ENCODE peak calls at places on chromosome 19, in ten cellular contexts. One of them, this sample, is unnamed.

GRCh38 chr19:55940306-55940705 is 7.3 kb upstream of the NLRP8 start:
- DNase-seq in retinal pigment epithelial cell: no peak
- DNase-seq in cardiac muscle cell: no peak
- DNase-seq in stimulated activated CD4-positive, alpha-beta T cell treated with anti-CD3 and anti-CD28 coated beads, Interleukin-2, amount 100 ng/mL, for 48 hours: no peak
- DNase-seq in ecto neural progenitor cell: no peak
- DNase-seq in neural crest cell: no peak
- DNase-seq in stimulated activated effector memory CD8-positive, alpha-beta T cell treated with anti-CD3 and anti-CD28 coated beads, Interleukin-12 subunit alpha, Interleukin-12 subunit beta, amount 100 ng/mL, for 72 hours: no peak
- DNase-seq in ovary: no peak
- DNase-seq in tibial nerve: no peak
- DNase-seq in upper lobe of right lung: no peak
- DNase-seq in this sample: no peak

GRCh38 chr19:49932731-49933131 is 3.4 kb upstream of the NUP62 start:
- DNase-seq in retinal pigment epithelial cell: no peak
- DNase-seq in cardiac muscle cell: no peak
- DNase-seq in stimulated activated CD4-positive, alpha-beta T cell treated with anti-CD3 and anti-CD28 coated beads, Interleukin-2, amount 100 ng/mL, for 48 hours: no peak
- DNase-seq in ecto neural progenitor cell: no peak
- DNase-seq in neural crest cell: no peak
- DNase-seq in stimulated activated effector memory CD8-positive, alpha-beta T cell treated with anti-CD3 and anti-CD28 coated beads, Interleukin-12 subunit alpha, Interleukin-12 subunit beta, amount 100 ng/mL, for 72 hours: no peak
- DNase-seq in ovary: no peak
- DNase-seq in tibial nerve: no peak
- DNase-seq in upper lobe of right lung: no peak
- DNase-seq in this sample: no peak

GRCh38 chr19:4052993-4053422 is 13.7 kb downstream of the ZBTB7A start:
- DNase-seq in retinal pigment epithelial cell: no peak
- DNase-seq in cardiac muscle cell: no peak
- DNase-seq in stimulated activated CD4-positive, alpha-beta T cell treated with anti-CD3 and anti-CD28 coated beads, Interleukin-2, amount 100 ng/mL, for 48 hours: no peak
- DNase-seq in ecto neural progenitor cell: no peak
- DNase-seq in neural crest cell: no peak
- DNase-seq in stimulated activated effector memory CD8-positive, alpha-beta T cell treated with anti-CD3 and anti-CD28 coated beads, Interleukin-12 subunit alpha, Interleukin-12 subunit beta, amount 100 ng/mL, for 72 hours: no peak
- DNase-seq in ovary: no peak
- DNase-seq in tibial nerve: no peak
- DNase-seq in upper lobe of right lung: peak
- DNase-seq in this sample: peak

GRCh38 chr19:54325194-54325621 is 12.2 kb upstream of the LILRA5 start:
- DNase-seq in retinal pigment epithelial cell: no peak
- DNase-seq in cardiac muscle cell: peak
- DNase-seq in stimulated activated CD4-positive, alpha-beta T cell treated with anti-CD3 and anti-CD28 coated beads, Interleukin-2, amount 100 ng/mL, for 48 hours: peak
- DNase-seq in ecto neural progenitor cell: no peak
- DNase-seq in neural crest cell: peak
- DNase-seq in stimulated activated effector memory CD8-positive, alpha-beta T cell treated with anti-CD3 and anti-CD28 coated beads, Interleukin-12 subunit alpha, Interleukin-12 subunit beta, amount 100 ng/mL, for 72 hours: peak
- DNase-seq in ovary: no peak
- DNase-seq in tibial nerve: peak
- DNase-seq in upper lobe of right lung: peak
- DNase-seq in this sample: peak

GRCh38 chr19:35114656-35115537 is 726 bp upstream of the FXYD3 start:
- DNase-seq in retinal pigment epithelial cell: no peak
- DNase-seq in cardiac muscle cell: peak
- DNase-seq in stimulated activated CD4-positive, alpha-beta T cell treated with anti-CD3 and anti-CD28 coated beads, Interleukin-2, amount 100 ng/mL, for 48 hours: peak
- DNase-seq in ecto neural progenitor cell: peak
- DNase-seq in neural crest cell: peak
- DNase-seq in stimulated activated effector memory CD8-positive, alpha-beta T cell treated with anti-CD3 and anti-CD28 coated beads, Interleukin-12 subunit alpha, Interleukin-12 subunit beta, amount 100 ng/mL, for 72 hours: peak
- DNase-seq in ovary: peak
- DNase-seq in tibial nerve: peak
- DNase-seq in upper lobe of right lung: peak
- DNase-seq in this sample: peak

GRCh38 chr19:29942404-29943261 is 594 bp downstream of the URI1 start:
- DNase-seq in retinal pigment epithelial cell: no peak
- DNase-seq in cardiac muscle cell: peak
- DNase-seq in stimulated activated CD4-positive, alpha-beta T cell treated with anti-CD3 and anti-CD28 coated beads, Interleukin-2, amount 100 ng/mL, for 48 hours: peak
- DNase-seq in ecto neural progenitor cell: peak
- DNase-seq in neural crest cell: peak
- DNase-seq in stimulated activated effector memory CD8-positive, alpha-beta T cell treated with anti-CD3 and anti-CD28 coated beads, Interleukin-12 subunit alpha, Interleukin-12 subunit beta, amount 100 ng/mL, for 72 hours: peak
- DNase-seq in ovary: peak
- DNase-seq in tibial nerve: peak
- DNase-seq in upper lobe of right lung: peak
- DNase-seq in this sample: peak

GRCh38 chr19:13172335-13173128 is 22.3 kb downstream of the IER2 start:
- DNase-seq in retinal pigment epithelial cell: peak
- DNase-seq in cardiac muscle cell: peak
- DNase-seq in stimulated activated CD4-positive, alpha-beta T cell treated with anti-CD3 and anti-CD28 coated beads, Interleukin-2, amount 100 ng/mL, for 48 hours: peak
- DNase-seq in ecto neural progenitor cell: no peak
- DNase-seq in neural crest cell: no peak
- DNase-seq in stimulated activated effector memory CD8-positive, alpha-beta T cell treated with anti-CD3 and anti-CD28 coated beads, Interleukin-12 subunit alpha, Interleukin-12 subunit beta, amount 100 ng/mL, for 72 hours: peak
- DNase-seq in ovary: peak
- DNase-seq in tibial nerve: peak
- DNase-seq in upper lobe of right lung: peak
- DNase-seq in this sample: peak

GRCh38 chr19:17398902-17399527 is 5.0 kb upstream of the CCDC194 start:
- DNase-seq in retinal pigment epithelial cell: no peak
- DNase-seq in cardiac muscle cell: no peak
- DNase-seq in stimulated activated CD4-positive, alpha-beta T cell treated with anti-CD3 and anti-CD28 coated beads, Interleukin-2, amount 100 ng/mL, for 48 hours: no peak
- DNase-seq in ecto neural progenitor cell: no peak
- DNase-seq in neural crest cell: no peak
- DNase-seq in stimulated activated effector memory CD8-positive, alpha-beta T cell treated with anti-CD3 and anti-CD28 coated beads, Interleukin-12 subunit alpha, Interleukin-12 subunit beta, amount 100 ng/mL, for 72 hours: no peak
- DNase-seq in ovary: no peak
- DNase-seq in tibial nerve: no peak
- DNase-seq in upper lobe of right lung: no peak
- DNase-seq in this sample: no peak

GRCh38 chr19:15332311-15332996 is at the start of gene BRD4:
- DNase-seq in retinal pigment epithelial cell: no peak
- DNase-seq in cardiac muscle cell: peak
- DNase-seq in stimulated activated CD4-positive, alpha-beta T cell treated with anti-CD3 and anti-CD28 coated beads, Interleukin-2, amount 100 ng/mL, for 48 hours: peak
- DNase-seq in ecto neural progenitor cell: peak
- DNase-seq in neural crest cell: peak
- DNase-seq in stimulated activated effector memory CD8-positive, alpha-beta T cell treated with anti-CD3 and anti-CD28 coated beads, Interleukin-12 subunit alpha, Interleukin-12 subunit beta, amount 100 ng/mL, for 72 hours: peak
- DNase-seq in ovary: peak
- DNase-seq in tibial nerve: peak
- DNase-seq in upper lobe of right lung: peak
- DNase-seq in this sample: peak

GRCh38 chr19:54188224-54188871 is 1.0 kb downstream of the MBOAT7 start:
- DNase-seq in retinal pigment epithelial cell: no peak
- DNase-seq in cardiac muscle cell: peak
- DNase-seq in stimulated activated CD4-positive, alpha-beta T cell treated with anti-CD3 and anti-CD28 coated beads, Interleukin-2, amount 100 ng/mL, for 48 hours: peak
- DNase-seq in ecto neural progenitor cell: no peak
- DNase-seq in neural crest cell: no peak
- DNase-seq in stimulated activated effector memory CD8-positive, alpha-beta T cell treated with anti-CD3 and anti-CD28 coated beads, Interleukin-12 subunit alpha, Interleukin-12 subunit beta, amount 100 ng/mL, for 72 hours: no peak
- DNase-seq in ovary: no peak
- DNase-seq in tibial nerve: no peak
- DNase-seq in upper lobe of right lung: peak
- DNase-seq in this sample: no peak

GRCh38 chr19:3046621-3047306 is 15.5 kb downstream of the TLE5 start:
- DNase-seq in retinal pigment epithelial cell: no peak
- DNase-seq in cardiac muscle cell: peak
- DNase-seq in stimulated activated CD4-positive, alpha-beta T cell treated with anti-CD3 and anti-CD28 coated beads, Interleukin-2, amount 100 ng/mL, for 48 hours: no peak
- DNase-seq in ecto neural progenitor cell: no peak
- DNase-seq in neural crest cell: no peak
- DNase-seq in stimulated activated effector memory CD8-positive, alpha-beta T cell treated with anti-CD3 and anti-CD28 coated beads, Interleukin-12 subunit alpha, Interleukin-12 subunit beta, amount 100 ng/mL, for 72 hours: no peak
- DNase-seq in ovary: peak
- DNase-seq in tibial nerve: peak
- DNase-seq in upper lobe of right lung: no peak
- DNase-seq in this sample: peak

GRCh38 chr19:8610041-8610927 is at the start of gene ADAMTS10:
- DNase-seq in retinal pigment epithelial cell: no peak
- DNase-seq in cardiac muscle cell: peak
- DNase-seq in stimulated activated CD4-positive, alpha-beta T cell treated with anti-CD3 and anti-CD28 coated beads, Interleukin-2, amount 100 ng/mL, for 48 hours: peak
- DNase-seq in ecto neural progenitor cell: peak
- DNase-seq in neural crest cell: peak
- DNase-seq in stimulated activated effector memory CD8-positive, alpha-beta T cell treated with anti-CD3 and anti-CD28 coated beads, Interleukin-12 subunit alpha, Interleukin-12 subunit beta, amount 100 ng/mL, for 72 hours: no peak
- DNase-seq in ovary: peak
- DNase-seq in tibial nerve: peak
- DNase-seq in upper lobe of right lung: no peak
- DNase-seq in this sample: no peak

GRCh38 chr19:45526143-45526542 is 18.9 kb downstream of the VASP start:
- DNase-seq in retinal pigment epithelial cell: no peak
- DNase-seq in cardiac muscle cell: peak
- DNase-seq in stimulated activated CD4-positive, alpha-beta T cell treated with anti-CD3 and anti-CD28 coated beads, Interleukin-2, amount 100 ng/mL, for 48 hours: no peak
- DNase-seq in ecto neural progenitor cell: peak
- DNase-seq in neural crest cell: peak
- DNase-seq in stimulated activated effector memory CD8-positive, alpha-beta T cell treated with anti-CD3 and anti-CD28 coated beads, Interleukin-12 subunit alpha, Interleukin-12 subunit beta, amount 100 ng/mL, for 72 hours: no peak
- DNase-seq in ovary: peak
- DNase-seq in tibial nerve: peak
- DNase-seq in upper lobe of right lung: peak
- DNase-seq in this sample: peak

GRCh38 chr19:17025361-17025760 is 1.2 kb downstream of the CPAMD8 start:
- DNase-seq in retinal pigment epithelial cell: no peak
- DNase-seq in cardiac muscle cell: no peak
- DNase-seq in stimulated activated CD4-positive, alpha-beta T cell treated with anti-CD3 and anti-CD28 coated beads, Interleukin-2, amount 100 ng/mL, for 48 hours: no peak
- DNase-seq in ecto neural progenitor cell: no peak
- DNase-seq in neural crest cell: no peak
- DNase-seq in stimulated activated effector memory CD8-positive, alpha-beta T cell treated with anti-CD3 and anti-CD28 coated beads, Interleukin-12 subunit alpha, Interleukin-12 subunit beta, amount 100 ng/mL, for 72 hours: no peak
- DNase-seq in ovary: no peak
- DNase-seq in tibial nerve: no peak
- DNase-seq in upper lobe of right lung: no peak
- DNase-seq in this sample: no peak

GRCh38 chr19:55179570-55180484 is at the start of gene SYT5:
- DNase-seq in retinal pigment epithelial cell: no peak
- DNase-seq in cardiac muscle cell: peak
- DNase-seq in stimulated activated CD4-positive, alpha-beta T cell treated with anti-CD3 and anti-CD28 coated beads, Interleukin-2, amount 100 ng/mL, for 48 hours: peak
- DNase-seq in ecto neural progenitor cell: peak
- DNase-seq in neural crest cell: peak
- DNase-seq in stimulated activated effector memory CD8-positive, alpha-beta T cell treated with anti-CD3 and anti-CD28 coated beads, Interleukin-12 subunit alpha, Interleukin-12 subunit beta, amount 100 ng/mL, for 72 hours: peak
- DNase-seq in ovary: peak
- DNase-seq in tibial nerve: no peak
- DNase-seq in upper lobe of right lung: no peak
- DNase-seq in this sample: no peak

GRCh38 chr19:662207-662961 is 630 bp downstream of the RNF126 start:
- DNase-seq in retinal pigment epithelial cell: no peak
- DNase-seq in cardiac muscle cell: peak
- DNase-seq in stimulated activated CD4-positive, alpha-beta T cell treated with anti-CD3 and anti-CD28 coated beads, Interleukin-2, amount 100 ng/mL, for 48 hours: peak
- DNase-seq in ecto neural progenitor cell: no peak
- DNase-seq in neural crest cell: no peak
- DNase-seq in stimulated activated effector memory CD8-positive, alpha-beta T cell treated with anti-CD3 and anti-CD28 coated beads, Interleukin-12 subunit alpha, Interleukin-12 subunit beta, amount 100 ng/mL, for 72 hours: peak
- DNase-seq in ovary: no peak
- DNase-seq in tibial nerve: no peak
- DNase-seq in upper lobe of right lung: peak
- DNase-seq in this sample: no peak

GRCh38 chr19:52527134-52527953 is at the start of gene ZNF808:
- DNase-seq in retinal pigment epithelial cell: peak
- DNase-seq in cardiac muscle cell: peak
- DNase-seq in stimulated activated CD4-positive, alpha-beta T cell treated with anti-CD3 and anti-CD28 coated beads, Interleukin-2, amount 100 ng/mL, for 48 hours: peak
- DNase-seq in ecto neural progenitor cell: peak
- DNase-seq in neural crest cell: peak
- DNase-seq in stimulated activated effector memory CD8-positive, alpha-beta T cell treated with anti-CD3 and anti-CD28 coated beads, Interleukin-12 subunit alpha, Interleukin-12 subunit beta, amount 100 ng/mL, for 72 hours: peak
- DNase-seq in ovary: peak
- DNase-seq in tibial nerve: peak
- DNase-seq in upper lobe of right lung: peak
- DNase-seq in this sample: peak

GRCh38 chr19:46299695-46300094 is 2.9 kb downstream of the HIF3A start:
- DNase-seq in retinal pigment epithelial cell: no peak
- DNase-seq in cardiac muscle cell: peak
- DNase-seq in stimulated activated CD4-positive, alpha-beta T cell treated with anti-CD3 and anti-CD28 coated beads, Interleukin-2, amount 100 ng/mL, for 48 hours: no peak
- DNase-seq in ecto neural progenitor cell: no peak
- DNase-seq in neural crest cell: no peak
- DNase-seq in stimulated activated effector memory CD8-positive, alpha-beta T cell treated with anti-CD3 and anti-CD28 coated beads, Interleukin-12 subunit alpha, Interleukin-12 subunit beta, amount 100 ng/mL, for 72 hours: no peak
- DNase-seq in ovary: peak
- DNase-seq in tibial nerve: no peak
- DNase-seq in upper lobe of right lung: peak
- DNase-seq in this sample: no peak

GRCh38 chr19:2076481-2077082 is 19.5 kb downstream of the MOB3A start:
- DNase-seq in retinal pigment epithelial cell: no peak
- DNase-seq in cardiac muscle cell: no peak
- DNase-seq in stimulated activated CD4-positive, alpha-beta T cell treated with anti-CD3 and anti-CD28 coated beads, Interleukin-2, amount 100 ng/mL, for 48 hours: no peak
- DNase-seq in ecto neural progenitor cell: no peak
- DNase-seq in neural crest cell: no peak
- DNase-seq in stimulated activated effector memory CD8-positive, alpha-beta T cell treated with anti-CD3 and anti-CD28 coated beads, Interleukin-12 subunit alpha, Interleukin-12 subunit beta, amount 100 ng/mL, for 72 hours: no peak
- DNase-seq in ovary: no peak
- DNase-seq in tibial nerve: no peak
- DNase-seq in upper lobe of right lung: no peak
- DNase-seq in this sample: no peak

GRCh38 chr19:19113040-19113541 is 25.2 kb downstream of the TMEM161A start:
- DNase-seq in retinal pigment epithelial cell: no peak
- DNase-seq in cardiac muscle cell: peak
- DNase-seq in stimulated activated CD4-positive, alpha-beta T cell treated with anti-CD3 and anti-CD28 coated beads, Interleukin-2, amount 100 ng/mL, for 48 hours: no peak
- DNase-seq in ecto neural progenitor cell: peak
- DNase-seq in neural crest cell: no peak
- DNase-seq in stimulated activated effector memory CD8-positive, alpha-beta T cell treated with anti-CD3 and anti-CD28 coated beads, Interleukin-12 subunit alpha, Interleukin-12 subunit beta, amount 100 ng/mL, for 72 hours: no peak
- DNase-seq in ovary: no peak
- DNase-seq in tibial nerve: no peak
- DNase-seq in upper lobe of right lung: no peak
- DNase-seq in this sample: no peak

GRCh38 chr19:34772697-34773554 is at the start of gene ZNF599:
- DNase-seq in retinal pigment epithelial cell: peak
- DNase-seq in cardiac muscle cell: peak
- DNase-seq in stimulated activated CD4-positive, alpha-beta T cell treated with anti-CD3 and anti-CD28 coated beads, Interleukin-2, amount 100 ng/mL, for 48 hours: peak
- DNase-seq in ecto neural progenitor cell: peak
- DNase-seq in neural crest cell: peak
- DNase-seq in stimulated activated effector memory CD8-positive, alpha-beta T cell treated with anti-CD3 and anti-CD28 coated beads, Interleukin-12 subunit alpha, Interleukin-12 subunit beta, amount 100 ng/mL, for 72 hours: peak
- DNase-seq in ovary: peak
- DNase-seq in tibial nerve: peak
- DNase-seq in upper lobe of right lung: peak
- DNase-seq in this sample: peak

GRCh38 chr19:23055946-23056345 is 53.0 kb upstream of the ZNF728 start:
- DNase-seq in retinal pigment epithelial cell: no peak
- DNase-seq in cardiac muscle cell: no peak
- DNase-seq in stimulated activated CD4-positive, alpha-beta T cell treated with anti-CD3 and anti-CD28 coated beads, Interleukin-2, amount 100 ng/mL, for 48 hours: no peak
- DNase-seq in ecto neural progenitor cell: no peak
- DNase-seq in neural crest cell: no peak
- DNase-seq in stimulated activated effector memory CD8-positive, alpha-beta T cell treated with anti-CD3 and anti-CD28 coated beads, Interleukin-12 subunit alpha, Interleukin-12 subunit beta, amount 100 ng/mL, for 72 hours: no peak
- DNase-seq in ovary: no peak
- DNase-seq in tibial nerve: no peak
- DNase-seq in upper lobe of right lung: no peak
- DNase-seq in this sample: no peak

GRCh38 chr19:2051771-2052704 is 994 bp upstream of the MKNK2 start:
- DNase-seq in retinal pigment epithelial cell: no peak
- DNase-seq in cardiac muscle cell: peak
- DNase-seq in stimulated activated CD4-positive, alpha-beta T cell treated with anti-CD3 and anti-CD28 coated beads, Interleukin-2, amount 100 ng/mL, for 48 hours: no peak
- DNase-seq in ecto neural progenitor cell: no peak
- DNase-seq in neural crest cell: no peak
- DNase-seq in stimulated activated effector memory CD8-positive, alpha-beta T cell treated with anti-CD3 and anti-CD28 coated beads, Interleukin-12 subunit alpha, Interleukin-12 subunit beta, amount 100 ng/mL, for 72 hours: no peak
- DNase-seq in ovary: peak
- DNase-seq in tibial nerve: no peak
- DNase-seq in upper lobe of right lung: no peak
- DNase-seq in this sample: peak

GRCh38 chr19:53463263-53463662 is 4.3 kb upstream of the ZNF813 start:
- DNase-seq in retinal pigment epithelial cell: no peak
- DNase-seq in cardiac muscle cell: no peak
- DNase-seq in stimulated activated CD4-positive, alpha-beta T cell treated with anti-CD3 and anti-CD28 coated beads, Interleukin-2, amount 100 ng/mL, for 48 hours: no peak
- DNase-seq in ecto neural progenitor cell: peak
- DNase-seq in neural crest cell: no peak
- DNase-seq in stimulated activated effector memory CD8-positive, alpha-beta T cell treated with anti-CD3 and anti-CD28 coated beads, Interleukin-12 subunit alpha, Interleukin-12 subunit beta, amount 100 ng/mL, for 72 hours: no peak
- DNase-seq in ovary: peak
- DNase-seq in tibial nerve: no peak
- DNase-seq in upper lobe of right lung: peak
- DNase-seq in this sample: peak

GRCh38 chr19:19782783-19783182 is 38.8 kb downstream of the ZNF506 start:
- DNase-seq in retinal pigment epithelial cell: no peak
- DNase-seq in cardiac muscle cell: no peak
- DNase-seq in stimulated activated CD4-positive, alpha-beta T cell treated with anti-CD3 and anti-CD28 coated beads, Interleukin-2, amount 100 ng/mL, for 48 hours: peak
- DNase-seq in ecto neural progenitor cell: no peak
- DNase-seq in neural crest cell: no peak
- DNase-seq in stimulated activated effector memory CD8-positive, alpha-beta T cell treated with anti-CD3 and anti-CD28 coated beads, Interleukin-12 subunit alpha, Interleukin-12 subunit beta, amount 100 ng/mL, for 72 hours: no peak
- DNase-seq in ovary: no peak
- DNase-seq in tibial nerve: no peak
- DNase-seq in upper lobe of right lung: no peak
- DNase-seq in this sample: no peak

GRCh38 chr19:9362905-9363304 is at the start of gene ZNF177:
- DNase-seq in retinal pigment epithelial cell: no peak
- DNase-seq in cardiac muscle cell: peak
- DNase-seq in stimulated activated CD4-positive, alpha-beta T cell treated with anti-CD3 and anti-CD28 coated beads, Interleukin-2, amount 100 ng/mL, for 48 hours: no peak
- DNase-seq in ecto neural progenitor cell: no peak
- DNase-seq in neural crest cell: no peak
- DNase-seq in stimulated activated effector memory CD8-positive, alpha-beta T cell treated with anti-CD3 and anti-CD28 coated beads, Interleukin-12 subunit alpha, Interleukin-12 subunit beta, amount 100 ng/mL, for 72 hours: no peak
- DNase-seq in ovary: no peak
- DNase-seq in tibial nerve: no peak
- DNase-seq in upper lobe of right lung: no peak
- DNase-seq in this sample: no peak

GRCh38 chr19:56874530-56874929 is 34.0 kb upstream of the PEG3 start:
- DNase-seq in retinal pigment epithelial cell: no peak
- DNase-seq in cardiac muscle cell: no peak
- DNase-seq in stimulated activated CD4-positive, alpha-beta T cell treated with anti-CD3 and anti-CD28 coated beads, Interleukin-2, amount 100 ng/mL, for 48 hours: no peak
- DNase-seq in ecto neural progenitor cell: no peak
- DNase-seq in neural crest cell: no peak
- DNase-seq in stimulated activated effector memory CD8-positive, alpha-beta T cell treated with anti-CD3 and anti-CD28 coated beads, Interleukin-12 subunit alpha, Interleukin-12 subunit beta, amount 100 ng/mL, for 72 hours: no peak
- DNase-seq in ovary: no peak
- DNase-seq in tibial nerve: no peak
- DNase-seq in upper lobe of right lung: no peak
- DNase-seq in this sample: no peak

GRCh38 chr19:10270616-10271394 is at the start of gene ICAM1:
- DNase-seq in retinal pigment epithelial cell: peak
- DNase-seq in cardiac muscle cell: peak
- DNase-seq in stimulated activated CD4-positive, alpha-beta T cell treated with anti-CD3 and anti-CD28 coated beads, Interleukin-2, amount 100 ng/mL, for 48 hours: peak
- DNase-seq in ecto neural progenitor cell: peak
- DNase-seq in neural crest cell: no peak
- DNase-seq in stimulated activated effector memory CD8-positive, alpha-beta T cell treated with anti-CD3 and anti-CD28 coated beads, Interleukin-12 subunit alpha, Interleukin-12 subunit beta, amount 100 ng/mL, for 72 hours: peak
- DNase-seq in ovary: peak
- DNase-seq in tibial nerve: peak
- DNase-seq in upper lobe of right lung: peak
- DNase-seq in this sample: peak

This sample was measured in sciatic nerve.